ENCODE peak calls at places on chromosomes 16 and 17, in nine cellular contexts. G, V, J, N, T, Y, Q, Z and W are unnamed samples. For H3K9me3, the result is how much of the 10 kb centered on the place peaks cover.

GRCh38 chr17:1643293-1643998 is 2.1 kb downstream of the SCARF1 start:
- DNase-seq in G (peak), V (peak), J (peak), N (peak), T (no peak), Y (peak), Q (peak), Z (peak), W (peak)

GRCh38 chr16:85460983-85461813 is 151.9 kb upstream of the GSE1 start:
- DNase-seq in G (peak), V (no peak), J (no peak), N (no peak), T (peak), Y (peak), Q (no peak), Z (no peak), W (peak)

GRCh38 chr16:9370071-9370491 is 278.6 kb downstream of the HAPSTR1 start:
- DNase-seq in G (peak), V (no peak), J (no peak), N (no peak), T (no peak), Y (no peak), Q (no peak), Z (no peak), W (peak)

GRCh38 chr16:64276646-64277045 is 845.2 kb downstream of the CDH11 start:
- DNase-seq in G (no peak), V (no peak), J (no peak), N (no peak), T (no peak), Y (no peak), Q (no peak), Z (no peak), W (no peak)

GRCh38 chr17:76132574-76133338 is 8.3 kb downstream of the FOXJ1 start:
- DNase-seq in G (peak), V (no peak), J (peak), N (peak), T (peak), Y (peak), Q (peak), Z (peak), W (peak)

GRCh38 chr17:77572851-77573250 is 385.7 kb upstream of the TNRC6C start:
- DNase-seq in G (no peak), V (no peak), J (no peak), N (no peak), T (no peak), Y (no peak), Q (no peak), Z (no peak), W (peak)

GRCh38 chr16:2822158-2822495 is 5.1 kb downstream of the PRSS21 start:
- DNase-seq in G (no peak), V (peak), J (no peak), N (no peak), T (no peak), Y (no peak), Q (no peak), Z (no peak), W (peak)

GRCh38 chr17:44774271-44775135 is 15.7 kb downstream of the ADAM11 start:
- DNase-seq in G (peak), V (peak), J (peak), N (peak), T (peak), Y (peak), Q (peak), Z (peak), W (peak)

GRCh38 chr16:81376880-81377279 is 62.1 kb downstream of the GAN start:
- DNase-seq in G (no peak), V (no peak), J (no peak), N (no peak), T (no peak), Y (peak), Q (peak), Z (no peak), W (no peak)

GRCh38 chr17:412211-413015 is 59.8 kb upstream of the RPH3AL start:
- DNase-seq in G (peak), V (no peak), J (peak), N (no peak), T (peak), Y (peak), Q (peak), Z (no peak), W (peak)

GRCh38 chr16:65540913-65541312 is 419.1 kb upstream of the CDH11 start:
- DNase-seq in G (no peak), V (no peak), J (no peak), N (no peak), T (no peak), Y (no peak), Q (no peak), Z (no peak), W (no peak)

GRCh38 chr17:82686366-82687324 is 11.9 kb downstream of the RAB40B start:
- DNase-seq in G (no peak), V (no peak), J (no peak), N (no peak), T (no peak), Y (no peak), Q (no peak), Z (peak), W (no peak)

GRCh38 chr16:80023865-80024264 is 423.3 kb upstream of the MAF start:
- DNase-seq in G (no peak), V (no peak), J (no peak), N (no peak), T (peak), Y (no peak), Q (no peak), Z (no peak), W (no peak)

GRCh38 chr16:69513180-69513966 is 52.4 kb upstream of the NFAT5 start:
- DNase-seq in G (no peak), V (no peak), J (no peak), N (no peak), T (no peak), Y (peak), Q (no peak), Z (no peak), W (peak)

GRCh38 chr17:29958947-29959657 is 17.7 kb downstream of the EFCAB5 start:
- DNase-seq in G (no peak), V (no peak), J (no peak), N (no peak), T (no peak), Y (peak), Q (no peak), Z (no peak), W (no peak)

GRCh38 chr17:17044846-17045561 is 2.7 kb downstream of the MPRIP start:
- DNase-seq in G (peak), V (peak), J (no peak), N (peak), T (no peak), Y (peak), Q (no peak), Z (no peak), W (peak)

GRCh38 chr16:87203060-87203656 is 114.0 kb downstream of the C16orf95 start:
- DNase-seq in G (peak), V (no peak), J (no peak), N (peak), T (peak), Y (peak), Q (peak), Z (no peak), W (peak)

GRCh38 chr16:70695351-70696070 is 9.7 kb upstream of the MTSS2 start:
- DNase-seq in G (peak), V (no peak), J (no peak), N (no peak), T (peak), Y (no peak), Q (no peak), Z (no peak), W (peak)

GRCh38 chr16:72501739-72502653 is 330.0 kb upstream of the PMFBP1 start:
- DNase-seq in G (peak), V (no peak), J (peak), N (peak), T (peak), Y (peak), Q (peak), Z (no peak), W (peak)

GRCh38 chr17:8383143-8383974 is at the start of gene RPL26:
- DNase-seq in G (peak), V (peak), J (peak), N (peak), T (peak), Y (peak), Q (peak), Z (peak), W (peak)

GRCh38 chr17:70905796-70906195 is 736.5 kb downstream of the KCNJ2 start:
- DNase-seq in G (no peak), V (no peak), J (no peak), N (no peak), T (no peak), Y (peak), Q (peak), Z (no peak), W (no peak)

DNA sequence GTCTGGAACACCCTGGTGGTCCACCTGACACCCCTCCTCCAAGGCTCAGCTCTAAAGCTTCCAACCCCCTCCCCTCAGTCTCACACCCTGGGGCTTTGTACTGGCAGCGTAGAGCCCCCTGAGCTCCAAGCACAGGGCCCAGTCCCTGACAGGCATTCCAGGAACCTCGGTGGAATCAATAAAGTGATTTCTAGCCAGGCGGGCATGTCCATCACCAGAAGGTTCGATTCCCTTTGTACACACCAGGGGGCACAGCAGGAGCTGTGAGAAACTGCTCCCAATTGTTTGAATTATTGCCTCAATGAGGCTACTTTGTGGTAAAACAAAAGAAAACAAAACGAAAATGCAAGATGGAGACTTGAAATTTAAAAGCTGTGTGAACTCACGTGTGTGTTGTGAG is 51.8 kb downstream of the SMPD3 start:
- DNase-seq in G (peak), V (no peak), J (peak), N (peak), T (peak), Y (peak), Q (peak), Z (no peak), W (no peak)
- TF ChIP-seq CTCF in G (peak), V (peak), J (peak), N (peak), T (peak), Y (peak), Q (peak), Z (peak), W (peak)

DNA sequence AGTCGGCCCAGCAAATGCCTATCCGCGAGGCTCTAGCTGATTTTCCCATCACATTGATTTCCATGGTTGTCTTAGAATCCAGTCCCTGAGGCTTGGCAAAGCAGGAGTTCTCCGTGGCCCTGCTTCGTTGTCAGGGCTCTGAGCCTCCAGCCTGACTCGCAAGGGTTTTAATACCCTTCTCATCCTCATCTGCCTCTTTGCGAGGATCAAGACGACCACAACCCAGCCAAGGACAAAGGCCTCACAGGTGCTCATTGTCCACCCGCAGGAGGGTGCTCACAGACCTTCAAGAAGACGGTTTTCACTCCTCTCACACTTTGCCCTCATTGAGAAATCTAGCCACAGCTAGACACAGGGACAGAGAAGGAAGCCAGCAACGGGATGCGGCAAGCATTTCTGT is 610.8 kb downstream of the KCNJ18 start:
- DNase-seq in G (no peak), V (no peak), J (no peak), N (no peak), T (no peak), Y (no peak), Q (no peak), Z (no peak), W (no peak)
- H3K9me3 ChIP-seq in G (under half), V (under half), J (under half), N (under half), T (under half), Y (half or more), Q (under half), Z (half or more), W (under half)

GRCh38 chr16:4285167-4285566 is 12.3 kb upstream of the TFAP4 start:
- DNase-seq in G (no peak), V (no peak), J (no peak), N (no peak), T (no peak), Y (no peak), Q (no peak), Z (no peak), W (no peak)

GRCh38 chr16:4283939-4284338 is 11.1 kb upstream of the TFAP4 start:
- DNase-seq in G (no peak), V (no peak), J (no peak), N (no peak), T (no peak), Y (peak), Q (no peak), Z (no peak), W (no peak)

GRCh38 chr16:4291699-4292098 is 18.9 kb upstream of the TFAP4 start:
- DNase-seq in G (no peak), V (no peak), J (no peak), N (no peak), T (no peak), Y (no peak), Q (no peak), Z (no peak), W (no peak)

GRCh38 chr16:4290236-4290830 is 17.5 kb upstream of the TFAP4 start:
- DNase-seq in G (no peak), V (no peak), J (no peak), N (no peak), T (peak), Y (peak), Q (peak), Z (no peak), W (peak)

GRCh38 chr16:4288148-4288921 is 15.5 kb upstream of the TFAP4 start:
- DNase-seq in G (peak), V (peak), J (peak), N (peak), T (peak), Y (peak), Q (no peak), Z (peak), W (peak)
- TF ChIP-seq CTCF in G (peak), V (peak), J (peak), N (peak), T (peak), Y (peak), Q (peak), Z (peak), W (peak)

DNA sequence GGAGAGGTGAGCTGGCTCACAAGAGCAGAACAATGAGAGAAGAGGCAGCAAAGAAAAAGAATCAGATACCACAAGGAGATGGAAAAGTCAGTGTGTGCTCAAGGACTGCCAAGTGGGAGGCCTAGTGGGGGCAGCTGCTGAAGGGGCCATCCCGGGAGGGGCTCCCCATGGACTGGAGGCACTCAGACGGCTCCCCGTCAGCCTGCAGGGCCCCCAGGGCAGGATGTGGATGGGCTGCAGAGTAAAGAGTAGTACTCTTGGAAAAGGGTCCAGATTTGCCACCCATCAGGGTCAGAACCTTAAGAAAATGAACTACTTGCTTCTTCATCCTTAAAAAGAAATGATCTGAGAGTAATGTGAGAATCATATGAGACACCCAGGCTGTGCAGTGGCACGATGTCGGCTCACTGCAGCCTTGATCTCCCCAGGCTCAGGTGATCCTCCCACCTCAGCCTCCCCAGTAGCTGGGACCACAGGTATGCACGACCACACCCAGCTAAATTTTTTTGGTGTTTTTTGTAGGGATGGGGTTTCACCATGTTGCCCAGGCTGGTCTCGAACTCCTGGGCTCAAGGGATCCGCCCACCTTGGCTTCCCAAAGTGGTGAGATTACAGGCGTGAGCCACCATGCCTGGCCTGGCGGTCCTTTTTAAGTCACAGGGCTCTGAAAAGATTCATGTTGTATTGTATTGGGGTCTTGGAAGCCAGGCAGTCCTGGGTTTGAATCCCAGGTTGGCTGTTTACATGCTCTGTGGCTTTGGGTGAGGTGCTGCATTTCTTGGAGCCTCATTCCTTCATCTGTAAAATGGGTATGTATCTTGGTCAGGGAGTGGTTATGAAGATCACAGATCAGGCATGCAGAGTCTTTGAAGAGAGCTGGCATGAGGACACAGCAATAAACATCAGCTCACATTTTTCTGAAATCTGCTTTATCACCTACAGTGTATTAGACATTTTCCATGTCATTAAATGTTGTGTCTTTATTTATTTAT is 15.1 kb downstream of the ACSF2 start:
- DNase-seq in G (peak), V (no peak), J (no peak), N (peak), T (no peak), Y (no peak), Q (no peak), Z (no peak), W (no peak)
- H3K9me3 ChIP-seq in G (under half), V (under half), J (under half), N (under half), T (under half), Y (under half), Q (under half), Z (under half), W (under half)

GRCh38 chr17:15999974-16000827 is 577 bp downstream of the TTC19 start:
- DNase-seq in G (no peak), V (no peak), J (peak), N (no peak), T (peak), Y (peak), Q (no peak), Z (peak), W (no peak)
- TF ChIP-seq CTCF in G (no peak), V (no peak), J (no peak), N (peak), T (no peak), Y (no peak), Q (no peak), Z (no peak), W (no peak)

GRCh38 chr16:20504418-20504817 is 53.1 kb downstream of the ACSM2A start:
- DNase-seq in G (no peak), V (no peak), J (peak), N (no peak), T (no peak), Y (no peak), Q (no peak), Z (no peak), W (no peak)
- H3K9me3 ChIP-seq in G (under half), V (under half), J (under half), N (under half), T (under half), Y (under half), Q (under half), Z (under half), W (under half)

GRCh38 chr16:57297856-57298255 is 13.4 kb upstream of the PLLP start:
- DNase-seq in G (no peak), V (no peak), J (no peak), N (peak), T (no peak), Y (no peak), Q (no peak), Z (no peak), W (no peak)

GRCh38 chr16:57301126-57301817 is 16.8 kb upstream of the PLLP start:
- DNase-seq in G (peak), V (no peak), J (no peak), N (peak), T (no peak), Y (no peak), Q (no peak), Z (peak), W (peak)

GRCh38 chr16:57299719-57300386 is 15.4 kb upstream of the PLLP start:
- DNase-seq in G (peak), V (peak), J (peak), N (peak), T (peak), Y (peak), Q (peak), Z (peak), W (peak)

GRCh38 chr16:57299009-57299718 is 14.7 kb upstream of the PLLP start:
- DNase-seq in G (peak), V (peak), J (no peak), N (peak), T (peak), Y (no peak), Q (no peak), Z (no peak), W (no peak)

GRCh38 chr16:57300387-57301125 is 16.1 kb upstream of the PLLP start:
- DNase-seq in G (peak), V (peak), J (peak), N (peak), T (peak), Y (peak), Q (peak), Z (peak), W (peak)
- TF ChIP-seq CTCF in G (peak), V (peak), J (peak), N (peak), T (peak), Y (peak), Q (peak), Z (peak), W (peak)